ENCODE peak calls at places on chromosomes 16 and 17, in eight cellular contexts. M is body of pancreas; E is GM23338; Z is activated gamma-delta T cell treated with anti-CD3 and anti-CD28 coated beads, Interleukin-2, amount 50 U/mL, for 16 hours; W is EL; H is left colon; Y is dermis microvascular lymphatic vessel endothelial cell; G is GM04504. T is an unnamed sample.
A peak's percentile ranks its signal among the peaks of the same experiment; 100 is the strongest.

GRCh38 chr16:9256196-9256595 is 164.8 kb downstream of the HAPSTR1 start:
- DNase-seq in M (peak; percentile 53), E (peak; percentile 94), Z (no peak), W (peak; percentile 6), H (no peak), Y (no peak), G (no peak), T (no peak)

GRCh38 chr17:46876353-46876887 is 25.0 kb downstream of the WNT9B start:
- DNase-seq in M (peak; percentile 95), E (peak; percentile 78), Z (no peak), W (no peak), H (peak; percentile 51), Y (no peak), G (no peak), T (no peak)

GRCh38 chr16:65410801-65411200 is 288.9 kb upstream of the CDH11 start:
- DNase-seq in M (no peak), E (no peak), Z (no peak), W (no peak), H (no peak), Y (no peak), G (no peak), T (no peak)

GRCh38 chr17:55442953-55443683 is 21.5 kb upstream of the MMD start:
- DNase-seq in M (no peak), E (no peak), Z (no peak), W (no peak), H (no peak), Y (no peak), G (no peak), T (no peak)

GRCh38 chr16:70553175-70553574 is 29.6 kb downstream of the SF3B3 start:
- DNase-seq in M (no peak), E (no peak), Z (no peak), W (peak; percentile 64), H (no peak), Y (peak; percentile 16), G (no peak), T (no peak)

GRCh38 chr17:48173191-48173590 is 65.6 kb downstream of the SNX11 start:
- DNase-seq in M (no peak), E (no peak), Z (no peak), W (no peak), H (no peak), Y (no peak), G (no peak), T (no peak)

GRCh38 chr16:69567031-69567680 is 1.4 kb downstream of the NFAT5 start:
- DNase-seq in M (peak; percentile 28), E (no peak), Z (peak; percentile 1), W (peak; percentile 7), H (no peak), Y (peak; percentile 40), G (no peak), T (no peak)

GRCh38 chr17:40596261-40596919 is 31.1 kb upstream of the CCR7 start:
- DNase-seq in M (no peak), E (peak; percentile 54), Z (no peak), W (no peak), H (no peak), Y (no peak), G (no peak), T (no peak)

GRCh38 chr16:75293746-75294145 is 42.3 kb upstream of the BCAR1 start:
- DNase-seq in M (no peak), E (no peak), Z (no peak), W (no peak), H (no peak), Y (no peak), G (no peak), T (no peak)

GRCh38 chr17:52064791-52065211 is 93.7 kb downstream of the CA10 start:
- DNase-seq in M (no peak), E (no peak), Z (no peak), W (peak; percentile 84), H (no peak), Y (no peak), G (peak; percentile 61), T (no peak)

GRCh38 chr16:65950211-65950610 is 416.3 kb upstream of the CDH5 start:
- DNase-seq in M (no peak), E (no peak), Z (no peak), W (no peak), H (no peak), Y (no peak), G (no peak), T (no peak)

GRCh38 chr17:29119265-29119664 is 60.9 kb downstream of the MYO18A start:
- DNase-seq in M (no peak), E (no peak), Z (no peak), W (no peak), H (no peak), Y (no peak), G (no peak), T (no peak)

GRCh38 chr16:85253127-85253941 is 141.1 kb upstream of the CIBAR2 start:
- DNase-seq in M (peak; percentile 70), E (peak; percentile 80), Z (peak; percentile 57), W (peak; percentile 35), H (no peak), Y (peak; percentile 38), G (no peak), T (no peak)

GRCh38 chr17:46809110-46809571 is 9.4 kb downstream of the WNT3 start:
- DNase-seq in M (no peak), E (peak; percentile 70), Z (no peak), W (no peak), H (no peak), Y (no peak), G (no peak), T (no peak)

GRCh38 chr16:27431773-27432599 is 30.0 kb downstream of the IL21R start:
- DNase-seq in M (no peak), E (no peak), Z (no peak), W (peak; percentile 56), H (no peak), Y (no peak), G (no peak), T (no peak)

GRCh38 chr17:55327225-55328088 is 62.7 kb downstream of the HLF start:
- DNase-seq in M (no peak), E (no peak), Z (no peak), W (peak; percentile 23), H (no peak), Y (no peak), G (no peak), T (no peak)

GRCh38 chr16:23434380-23434779 is 18.6 kb downstream of the COG7 start:
- DNase-seq in M (peak; percentile 28), E (peak; percentile 75), Z (no peak), W (peak; percentile 62), H (peak; percentile 35), Y (peak; percentile 88), G (peak; percentile 28), T (no peak)

GRCh38 chr17:76820523-76820922 is 47.7 kb upstream of the MGAT5B start:
- DNase-seq in M (no peak), E (no peak), Z (no peak), W (no peak), H (no peak), Y (no peak), G (no peak), T (no peak)

GRCh38 chr16:66486773-66487579 is 59.9 kb downstream of the BEAN1 start:
- DNase-seq in M (no peak), E (no peak), Z (no peak), W (peak; percentile 60), H (no peak), Y (peak; percentile 67), G (peak; percentile 25), T (no peak)

GRCh38 chr17:79391808-79392233 is 219.0 kb downstream of the RBFOX3 start:
- DNase-seq in M (peak; percentile 75), E (peak; percentile 91), Z (peak; percentile 44), W (peak; percentile 59), H (peak; percentile 45), Y (peak; percentile 59), G (no peak), T (peak; percentile 60)

GRCh38 chr17:39064374-39064773 is 87.1 kb downstream of the PLXDC1 start:
- DNase-seq in M (no peak), E (no peak), Z (no peak), W (peak; percentile 77), H (no peak), Y (no peak), G (peak; percentile 60), T (no peak)

GRCh38 chr17:76337413-76337777 is 16.3 kb downstream of the PRPSAP1 start:
- DNase-seq in M (no peak), E (no peak), Z (no peak), W (peak; percentile 50), H (no peak), Y (peak; percentile 35), G (no peak), T (no peak)

GRCh38 chr16:6125483-6126259 is 1028.1 kb upstream of the EEF2KMT start:
- DNase-seq in M (no peak), E (no peak), Z (no peak), W (no peak), H (no peak), Y (no peak), G (no peak), T (no peak)

GRCh38 chr17:62703776-62704380 is 76.4 kb downstream of the MRC2 start:
- DNase-seq in M (peak; percentile 76), E (peak; percentile 87), Z (peak; percentile 52), W (peak; percentile 72), H (peak; percentile 48), Y (peak; percentile 65), G (peak; percentile 32), T (no peak)

GRCh38 chr16:58121132-58121531 is 8.0 kb downstream of the CFAP20 start:
- DNase-seq in M (no peak), E (no peak), Z (no peak), W (no peak), H (peak; percentile 66), Y (peak; percentile 16), G (no peak), T (no peak)

GRCh38 chr16:13587171-13587570 is 332.8 kb upstream of the ERCC4 start:
- DNase-seq in M (no peak), E (no peak), Z (no peak), W (no peak), H (no peak), Y (no peak), G (no peak), T (no peak)

GRCh38 chr17:68763551-68763950 is 162.4 kb upstream of the FAM20A start:
- DNase-seq in M (no peak), E (no peak), Z (no peak), W (peak; percentile 10), H (no peak), Y (no peak), G (no peak), T (no peak)

GRCh38 chr16:68754117-68754792 is 17.2 kb downstream of the CDH1 start:
- DNase-seq in M (no peak), E (no peak), Z (no peak), W (no peak), H (peak; percentile 86), Y (no peak), G (no peak), T (no peak)

GRCh38 chr17:10836145-10836544 is 1.7 kb downstream of the PIRT start:
- DNase-seq in M (no peak), E (no peak), Z (no peak), W (no peak), H (no peak), Y (no peak), G (no peak), T (no peak)

GRCh38 chr17:44308320-44308818 is at the start of gene RUNDC3A:
- DNase-seq in M (peak; percentile 86), E (peak; percentile 94), Z (peak; percentile 83), W (peak; percentile 74), H (peak; percentile 77), Y (peak; percentile 81), G (no peak), T (peak; percentile 61)

GRCh38 chr17:64087252-64088005 is 42.5 kb downstream of the ERN1 start:
- DNase-seq in M (no peak), E (no peak), Z (no peak), W (no peak), H (no peak), Y (no peak), G (no peak), T (no peak)

GRCh38 chr16:4260360-4260759 is 12.5 kb downstream of the TFAP4 start:
- DNase-seq in M (peak; percentile 97), E (no peak), Z (no peak), W (no peak), H (peak; percentile 94), Y (no peak), G (no peak), T (no peak)

GRCh38 chr16:86751081-86752030 is 173.0 kb downstream of the FOXL1 start:
- DNase-seq in M (no peak), E (no peak), Z (no peak), W (peak; percentile 91), H (no peak), Y (peak; percentile 71), G (no peak), T (no peak)

GRCh38 chr17:18957831-18958230 is 5.9 kb downstream of the SLC5A10 start:
- DNase-seq in M (no peak), E (no peak), Z (no peak), W (no peak), H (no peak), Y (no peak), G (no peak), T (no peak)